ENCODE peak calls at places on chromosomes 12 and 14, in nine cellular contexts. One of them, this sample, is unnamed.

GRCh38 chr14:103372552-103373304 is 12.5 kb upstream of the MARK3 start:
- DNase-seq in heart left ventricle: peak; percentile 58
- DNase-seq in suprapubic skin: no peak
- DNase-seq in sigmoid colon: peak; percentile 37
- DNase-seq in naive thymus-derived CD4-positive, alpha-beta T cell: no peak
- DNase-seq in upper lobe of right lung: no peak
- DNase-seq in A549: peak; percentile 77
- DNase-seq in neural progenitor cell: peak; percentile 12
- DNase-seq in adrenal gland: peak; percentile 86
- DNase-seq in this sample: no peak

GRCh38 chr14:57725399-57726077 is 140.4 kb downstream of the SLC35F4 start:
- DNase-seq in heart left ventricle: no peak
- DNase-seq in suprapubic skin: no peak
- DNase-seq in sigmoid colon: no peak
- DNase-seq in naive thymus-derived CD4-positive, alpha-beta T cell: no peak
- DNase-seq in upper lobe of right lung: no peak
- DNase-seq in A549: no peak
- DNase-seq in neural progenitor cell: no peak
- DNase-seq in adrenal gland: no peak
- DNase-seq in this sample: no peak

GRCh38 chr12:2270846-2271245 is 218.1 kb downstream of the CACNA1C start:
- DNase-seq in heart left ventricle: no peak
- DNase-seq in suprapubic skin: no peak
- DNase-seq in sigmoid colon: no peak
- DNase-seq in naive thymus-derived CD4-positive, alpha-beta T cell: no peak
- DNase-seq in upper lobe of right lung: no peak
- DNase-seq in A549: no peak
- DNase-seq in neural progenitor cell: no peak
- DNase-seq in adrenal gland: no peak
- DNase-seq in this sample: no peak

GRCh38 chr12:2851931-2852330 is 4.9 kb downstream of the TEX52 start:
- DNase-seq in heart left ventricle: no peak
- DNase-seq in suprapubic skin: no peak
- DNase-seq in sigmoid colon: no peak
- DNase-seq in naive thymus-derived CD4-positive, alpha-beta T cell: no peak
- DNase-seq in upper lobe of right lung: no peak
- DNase-seq in A549: no peak
- DNase-seq in neural progenitor cell: no peak
- DNase-seq in adrenal gland: no peak
- DNase-seq in this sample: no peak

GRCh38 chr14:71466942-71467341 is 465.3 kb upstream of the RGS6 start:
- DNase-seq in heart left ventricle: no peak
- DNase-seq in suprapubic skin: no peak
- DNase-seq in sigmoid colon: no peak
- DNase-seq in naive thymus-derived CD4-positive, alpha-beta T cell: no peak
- DNase-seq in upper lobe of right lung: no peak
- DNase-seq in A549: no peak
- DNase-seq in neural progenitor cell: no peak
- DNase-seq in adrenal gland: no peak
- DNase-seq in this sample: no peak

GRCh38 chr14:101620039-101620788 is 58.9 kb downstream of the DIO3 start:
- DNase-seq in heart left ventricle: no peak
- DNase-seq in suprapubic skin: no peak
- DNase-seq in sigmoid colon: no peak
- DNase-seq in naive thymus-derived CD4-positive, alpha-beta T cell: no peak
- DNase-seq in upper lobe of right lung: no peak
- DNase-seq in A549: no peak
- DNase-seq in neural progenitor cell: no peak
- DNase-seq in adrenal gland: no peak
- DNase-seq in this sample: peak; percentile 90

GRCh38 chr12:67698711-67699603 is 50.4 kb downstream of the DYRK2 start:
- DNase-seq in heart left ventricle: no peak
- DNase-seq in suprapubic skin: no peak
- DNase-seq in sigmoid colon: no peak
- DNase-seq in naive thymus-derived CD4-positive, alpha-beta T cell: peak; percentile 26
- DNase-seq in upper lobe of right lung: no peak
- DNase-seq in A549: no peak
- DNase-seq in neural progenitor cell: no peak
- DNase-seq in adrenal gland: no peak
- DNase-seq in this sample: no peak

GRCh38 chr12:92745874-92746553 is 43.2 kb downstream of the PLEKHG7 start:
- DNase-seq in heart left ventricle: peak; percentile 90
- DNase-seq in suprapubic skin: peak; percentile 83
- DNase-seq in sigmoid colon: peak; percentile 87
- DNase-seq in naive thymus-derived CD4-positive, alpha-beta T cell: no peak
- DNase-seq in upper lobe of right lung: no peak
- DNase-seq in A549: peak; percentile 72
- DNase-seq in neural progenitor cell: no peak
- DNase-seq in adrenal gland: peak; percentile 92
- DNase-seq in this sample: peak; percentile 94

GRCh38 chr12:2052861-2053674 is at the start of gene CACNA1C:
- DNase-seq in heart left ventricle: peak; percentile 70
- DNase-seq in suprapubic skin: no peak
- DNase-seq in sigmoid colon: peak; percentile 86
- DNase-seq in naive thymus-derived CD4-positive, alpha-beta T cell: peak; percentile 26
- DNase-seq in upper lobe of right lung: no peak
- DNase-seq in A549: no peak
- DNase-seq in neural progenitor cell: peak; percentile 91
- DNase-seq in adrenal gland: peak; percentile 46
- DNase-seq in this sample: no peak

GRCh38 chr14:75223664-75224154 is 47.3 kb upstream of the TMED10 start:
- DNase-seq in heart left ventricle: peak; percentile 37
- DNase-seq in suprapubic skin: no peak
- DNase-seq in sigmoid colon: peak; percentile 68
- DNase-seq in naive thymus-derived CD4-positive, alpha-beta T cell: no peak
- DNase-seq in upper lobe of right lung: no peak
- DNase-seq in A549: no peak
- DNase-seq in neural progenitor cell: peak; percentile 79
- DNase-seq in adrenal gland: peak; percentile 26
- DNase-seq in this sample: no peak

GRCh38 chr12:108091351-108091750 is 37.7 kb upstream of the WSCD2 start:
- DNase-seq in heart left ventricle: no peak
- DNase-seq in suprapubic skin: peak; percentile 74
- DNase-seq in sigmoid colon: no peak
- DNase-seq in naive thymus-derived CD4-positive, alpha-beta T cell: no peak
- DNase-seq in upper lobe of right lung: no peak
- DNase-seq in A549: no peak
- DNase-seq in neural progenitor cell: no peak
- DNase-seq in adrenal gland: no peak
- DNase-seq in this sample: no peak

GRCh38 chr12:3694673-3695072 is 58.2 kb downstream of the CRACR2A start:
- DNase-seq in heart left ventricle: no peak
- DNase-seq in suprapubic skin: no peak
- DNase-seq in sigmoid colon: no peak
- DNase-seq in naive thymus-derived CD4-positive, alpha-beta T cell: no peak
- DNase-seq in upper lobe of right lung: no peak
- DNase-seq in A549: no peak
- DNase-seq in neural progenitor cell: no peak
- DNase-seq in adrenal gland: no peak
- DNase-seq in this sample: no peak

GRCh38 chr12:23888396-23889068 is 60.9 kb downstream of the SOX5 start:
- DNase-seq in heart left ventricle: no peak
- DNase-seq in suprapubic skin: no peak
- DNase-seq in sigmoid colon: no peak
- DNase-seq in naive thymus-derived CD4-positive, alpha-beta T cell: no peak
- DNase-seq in upper lobe of right lung: no peak
- DNase-seq in A549: no peak
- DNase-seq in neural progenitor cell: no peak
- DNase-seq in adrenal gland: no peak
- DNase-seq in this sample: no peak

GRCh38 chr12:44433647-44434046 is 442.5 kb downstream of the NELL2 start:
- DNase-seq in heart left ventricle: no peak
- DNase-seq in suprapubic skin: no peak
- DNase-seq in sigmoid colon: no peak
- DNase-seq in naive thymus-derived CD4-positive, alpha-beta T cell: no peak
- DNase-seq in upper lobe of right lung: no peak
- DNase-seq in A549: no peak
- DNase-seq in neural progenitor cell: no peak
- DNase-seq in adrenal gland: no peak
- DNase-seq in this sample: no peak

GRCh38 chr12:13383379-13383778 is 186.9 kb downstream of the EMP1 start:
- DNase-seq in heart left ventricle: no peak
- DNase-seq in suprapubic skin: no peak
- DNase-seq in sigmoid colon: no peak
- DNase-seq in naive thymus-derived CD4-positive, alpha-beta T cell: no peak
- DNase-seq in upper lobe of right lung: no peak
- DNase-seq in A549: no peak
- DNase-seq in neural progenitor cell: no peak
- DNase-seq in adrenal gland: no peak
- DNase-seq in this sample: peak; percentile 84

GRCh38 chr14:24840204-24840893 is 206.4 kb upstream of the GZMB start:
- DNase-seq in heart left ventricle: no peak
- DNase-seq in suprapubic skin: no peak
- DNase-seq in sigmoid colon: no peak
- DNase-seq in naive thymus-derived CD4-positive, alpha-beta T cell: no peak
- DNase-seq in upper lobe of right lung: no peak
- DNase-seq in A549: no peak
- DNase-seq in neural progenitor cell: peak; percentile 18
- DNase-seq in adrenal gland: no peak
- DNase-seq in this sample: no peak

GRCh38 chr14:68656452-68656851 is 136.4 kb downstream of the ZFP36L1 start:
- DNase-seq in heart left ventricle: no peak
- DNase-seq in suprapubic skin: no peak
- DNase-seq in sigmoid colon: no peak
- DNase-seq in naive thymus-derived CD4-positive, alpha-beta T cell: no peak
- DNase-seq in upper lobe of right lung: peak; percentile 23
- DNase-seq in A549: no peak
- DNase-seq in neural progenitor cell: no peak
- DNase-seq in adrenal gland: no peak
- DNase-seq in this sample: no peak

GRCh38 chr14:68655021-68655811 is 137.7 kb downstream of the ZFP36L1 start:
- DNase-seq in heart left ventricle: no peak
- DNase-seq in suprapubic skin: no peak
- DNase-seq in sigmoid colon: no peak
- DNase-seq in naive thymus-derived CD4-positive, alpha-beta T cell: no peak
- DNase-seq in upper lobe of right lung: no peak
- DNase-seq in A549: no peak
- DNase-seq in neural progenitor cell: no peak
- DNase-seq in adrenal gland: no peak
- DNase-seq in this sample: no peak

GRCh38 chr14:68657300-68658028 is 135.4 kb downstream of the ZFP36L1 start:
- DNase-seq in heart left ventricle: no peak
- DNase-seq in suprapubic skin: no peak
- DNase-seq in sigmoid colon: no peak
- DNase-seq in naive thymus-derived CD4-positive, alpha-beta T cell: no peak
- DNase-seq in upper lobe of right lung: no peak
- DNase-seq in A549: no peak
- DNase-seq in neural progenitor cell: no peak
- DNase-seq in adrenal gland: no peak
- DNase-seq in this sample: no peak

GRCh38 chr14:68654471-68654941 is 138.4 kb downstream of the ZFP36L1 start:
- DNase-seq in heart left ventricle: no peak
- DNase-seq in suprapubic skin: no peak
- DNase-seq in sigmoid colon: no peak
- DNase-seq in naive thymus-derived CD4-positive, alpha-beta T cell: no peak
- DNase-seq in upper lobe of right lung: peak; percentile 15
- DNase-seq in A549: no peak
- DNase-seq in neural progenitor cell: no peak
- DNase-seq in adrenal gland: no peak
- DNase-seq in this sample: no peak

GRCh38 chr14:68655961-68656360 is 136.9 kb downstream of the ZFP36L1 start:
- DNase-seq in heart left ventricle: no peak
- DNase-seq in suprapubic skin: no peak
- DNase-seq in sigmoid colon: no peak
- DNase-seq in naive thymus-derived CD4-positive, alpha-beta T cell: no peak
- DNase-seq in upper lobe of right lung: no peak
- DNase-seq in A549: no peak
- DNase-seq in neural progenitor cell: peak; percentile 43
- DNase-seq in adrenal gland: no peak
- DNase-seq in this sample: no peak
- H3K4me1 ChIP-seq in heart left ventricle: peaks cover 4% of the 10 kb centered on the region
- H3K4me1 ChIP-seq in suprapubic skin: peaks cover 41% of the 10 kb centered on the region
- H3K4me1 ChIP-seq in sigmoid colon: peaks cover 82% of the 10 kb centered on the region
- H3K4me1 ChIP-seq in naive thymus-derived CD4-positive, alpha-beta T cell: no peaks in the 10 kb centered on the region
- H3K4me1 ChIP-seq in upper lobe of right lung: peaks cover 12% of the 10 kb centered on the region
- H3K4me1 ChIP-seq in A549: peaks cover 24% of the 10 kb centered on the region
- H3K4me1 ChIP-seq in neural progenitor cell: peaks cover 20% of the 10 kb centered on the region
- H3K4me1 ChIP-seq in adrenal gland: peaks cover 7% of the 10 kb centered on the region
- H3K4me1 ChIP-seq in this sample: peaks cover 44% of the 10 kb centered on the region

GRCh38 chr12:110931315-110931728 is 10.9 kb upstream of the MYL2 start:
- DNase-seq in heart left ventricle: peak; percentile 91
- DNase-seq in suprapubic skin: no peak
- DNase-seq in sigmoid colon: no peak
- DNase-seq in naive thymus-derived CD4-positive, alpha-beta T cell: no peak
- DNase-seq in upper lobe of right lung: peak; percentile 57
- DNase-seq in A549: no peak
- DNase-seq in neural progenitor cell: no peak
- DNase-seq in adrenal gland: no peak
- DNase-seq in this sample: no peak
- H3K27ac ChIP-seq in heart left ventricle: peak overlapping the region; percentile 89
- H3K27ac ChIP-seq in suprapubic skin: no peak overlapping the region
- H3K27ac ChIP-seq in sigmoid colon: no peak overlapping the region
- H3K27ac ChIP-seq in naive thymus-derived CD4-positive, alpha-beta T cell: no peak overlapping the region
- H3K27ac ChIP-seq in upper lobe of right lung: no peak overlapping the region
- H3K27ac ChIP-seq in A549: peak overlapping the region; percentile 14
- H3K27ac ChIP-seq in neural progenitor cell: no peak overlapping the region
- H3K27ac ChIP-seq in adrenal gland: no peak overlapping the region
- H3K27ac ChIP-seq in this sample: no peak overlapping the region

DNA sequence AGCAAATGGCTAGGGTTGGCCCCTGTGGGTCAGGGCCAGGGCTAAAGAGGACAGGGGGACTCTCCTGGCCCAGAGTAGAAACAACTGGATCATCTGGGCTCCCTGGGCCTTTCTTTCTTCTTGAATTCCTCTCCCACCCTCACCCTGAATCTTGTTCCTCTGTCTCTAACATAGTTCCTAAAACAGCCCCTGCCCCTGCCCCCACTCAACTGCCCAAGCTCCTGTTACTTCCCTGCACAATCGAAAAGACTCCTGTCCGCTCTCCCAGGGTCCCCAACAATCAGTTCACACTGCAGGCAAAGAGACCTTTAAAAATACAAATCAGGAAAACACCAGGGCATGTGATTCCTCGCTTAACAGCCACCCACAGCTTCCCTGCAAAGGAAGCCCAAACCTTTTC is 18.0 kb upstream of the ANKRD33 start:
- DNase-seq in heart left ventricle: peak; percentile 19
- DNase-seq in suprapubic skin: no peak
- DNase-seq in sigmoid colon: no peak
- DNase-seq in naive thymus-derived CD4-positive, alpha-beta T cell: no peak
- DNase-seq in upper lobe of right lung: peak; percentile 26
- DNase-seq in A549: no peak
- DNase-seq in neural progenitor cell: no peak
- DNase-seq in adrenal gland: no peak
- DNase-seq in this sample: no peak
- H3K4me1 ChIP-seq in heart left ventricle: peaks cover 10% of the 10 kb centered on the region
- H3K4me1 ChIP-seq in suprapubic skin: peaks cover 14% of the 10 kb centered on the region
- H3K4me1 ChIP-seq in sigmoid colon: peaks cover 12% of the 10 kb centered on the region
- H3K4me1 ChIP-seq in naive thymus-derived CD4-positive, alpha-beta T cell: no peaks in the 10 kb centered on the region
- H3K4me1 ChIP-seq in upper lobe of right lung: peaks cover 23% of the 10 kb centered on the region
- H3K4me1 ChIP-seq in A549: no peaks in the 10 kb centered on the region
- H3K4me1 ChIP-seq in neural progenitor cell: peaks cover 49% of the 10 kb centered on the region
- H3K4me1 ChIP-seq in adrenal gland: peaks cover 6% of the 10 kb centered on the region
- H3K4me1 ChIP-seq in this sample: peaks cover 10% of the 10 kb centered on the region

DNA sequence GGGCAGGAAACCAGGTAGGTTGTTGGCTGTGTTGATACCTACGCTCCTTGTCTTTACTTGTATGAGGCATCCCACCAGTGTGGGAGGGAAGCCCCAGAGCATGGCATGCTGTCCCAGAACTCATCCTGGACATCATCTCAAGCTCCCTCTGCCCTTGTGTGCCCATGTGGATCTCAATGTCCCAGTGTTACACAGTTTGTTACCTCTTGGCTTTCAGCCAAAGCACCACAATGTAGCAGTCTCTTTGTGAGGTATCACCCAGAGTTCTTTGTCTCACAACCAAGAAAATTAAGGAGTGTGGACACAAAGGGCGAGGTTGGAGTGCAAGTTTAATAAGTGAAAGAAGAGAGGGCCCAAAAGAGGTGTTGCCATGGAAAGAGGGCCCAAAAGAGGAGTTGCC is 43.1 kb upstream of the CDKN3 start:
- DNase-seq in heart left ventricle: no peak
- DNase-seq in suprapubic skin: no peak
- DNase-seq in sigmoid colon: no peak
- DNase-seq in naive thymus-derived CD4-positive, alpha-beta T cell: no peak
- DNase-seq in upper lobe of right lung: no peak
- DNase-seq in A549: no peak
- DNase-seq in neural progenitor cell: no peak
- DNase-seq in adrenal gland: no peak
- DNase-seq in this sample: no peak
- H3K27ac ChIP-seq in heart left ventricle: peak overlapping the region; percentile 30
- H3K27ac ChIP-seq in suprapubic skin: no peak overlapping the region
- H3K27ac ChIP-seq in sigmoid colon: no peak overlapping the region
- H3K27ac ChIP-seq in naive thymus-derived CD4-positive, alpha-beta T cell: no peak overlapping the region
- H3K27ac ChIP-seq in upper lobe of right lung: no peak overlapping the region
- H3K27ac ChIP-seq in A549: no peak overlapping the region
- H3K27ac ChIP-seq in neural progenitor cell: no peak overlapping the region
- H3K27ac ChIP-seq in adrenal gland: no peak overlapping the region
- H3K27ac ChIP-seq in this sample: no peak overlapping the region